ENCODE peak calls at places on chromosomes 7 and 10, in seven cellular contexts. One of them, this sample, is unnamed.

GRCh38 chr10:29820890-29821398 is 186.2 kb upstream of the SVIL start:
- DNase-seq in vagina: no peak
- DNase-seq in tibial nerve: no peak
- DNase-seq in heart left ventricle: no peak
- DNase-seq in thyroid gland: peak; percentile 68
- DNase-seq in endothelial cell of umbilical vein: no peak
- DNase-seq in spleen: no peak
- DNase-seq in this sample: no peak

GRCh38 chr7:1232103-1232466 is 587 bp upstream of the UNCX start:
- DNase-seq in vagina: no peak
- DNase-seq in tibial nerve: no peak
- DNase-seq in heart left ventricle: no peak
- DNase-seq in thyroid gland: no peak
- DNase-seq in endothelial cell of umbilical vein: no peak
- DNase-seq in spleen: no peak
- DNase-seq in this sample: no peak

GRCh38 chr7:84490661-84491060 is 296.1 kb upstream of the SEMA3A start:
- DNase-seq in vagina: no peak
- DNase-seq in tibial nerve: no peak
- DNase-seq in heart left ventricle: no peak
- DNase-seq in thyroid gland: no peak
- DNase-seq in endothelial cell of umbilical vein: no peak
- DNase-seq in spleen: no peak
- DNase-seq in this sample: no peak

GRCh38 chr10:70578371-70578947 is 24.1 kb downstream of the PRF1 start:
- DNase-seq in vagina: no peak
- DNase-seq in tibial nerve: no peak
- DNase-seq in heart left ventricle: no peak
- DNase-seq in thyroid gland: no peak
- DNase-seq in endothelial cell of umbilical vein: no peak
- DNase-seq in spleen: no peak
- DNase-seq in this sample: no peak

GRCh38 chr7:15326044-15326644 is 235.7 kb downstream of the AGMO start:
- DNase-seq in vagina: no peak
- DNase-seq in tibial nerve: no peak
- DNase-seq in heart left ventricle: no peak
- DNase-seq in thyroid gland: no peak
- DNase-seq in endothelial cell of umbilical vein: peak; percentile 72
- DNase-seq in spleen: no peak
- DNase-seq in this sample: no peak

GRCh38 chr10:12337407-12337806 is 11.9 kb upstream of the CAMK1D start:
- DNase-seq in vagina: no peak
- DNase-seq in tibial nerve: no peak
- DNase-seq in heart left ventricle: no peak
- DNase-seq in thyroid gland: no peak
- DNase-seq in endothelial cell of umbilical vein: no peak
- DNase-seq in spleen: no peak
- DNase-seq in this sample: no peak

GRCh38 chr7:75716992-75717626 is 21.6 kb downstream of the HIP1 start:
- DNase-seq in vagina: no peak
- DNase-seq in tibial nerve: no peak
- DNase-seq in heart left ventricle: no peak
- DNase-seq in thyroid gland: no peak
- DNase-seq in endothelial cell of umbilical vein: peak; percentile 70
- DNase-seq in spleen: peak; percentile 11
- DNase-seq in this sample: no peak

GRCh38 chr10:46516660-46517416 is 39.6 kb downstream of the GPRIN2 start:
- DNase-seq in vagina: no peak
- DNase-seq in tibial nerve: no peak
- DNase-seq in heart left ventricle: peak; percentile 33
- DNase-seq in thyroid gland: no peak
- DNase-seq in endothelial cell of umbilical vein: peak; percentile 70
- DNase-seq in spleen: peak; percentile 70
- DNase-seq in this sample: no peak

GRCh38 chr10:77661100-77661499 is 23.5 kb upstream of the KCNMA1 start:
- DNase-seq in vagina: no peak
- DNase-seq in tibial nerve: no peak
- DNase-seq in heart left ventricle: no peak
- DNase-seq in thyroid gland: no peak
- DNase-seq in endothelial cell of umbilical vein: no peak
- DNase-seq in spleen: no peak
- DNase-seq in this sample: no peak

GRCh38 chr10:126839094-126839761 is 66.0 kb upstream of the DOCK1 start:
- DNase-seq in vagina: no peak
- DNase-seq in tibial nerve: no peak
- DNase-seq in heart left ventricle: no peak
- DNase-seq in thyroid gland: peak; percentile 81
- DNase-seq in endothelial cell of umbilical vein: no peak
- DNase-seq in spleen: no peak
- DNase-seq in this sample: peak; percentile 78

GRCh38 chr7:101991860-101992259 is 174.4 kb downstream of the CUX1 start:
- DNase-seq in vagina: no peak
- DNase-seq in tibial nerve: no peak
- DNase-seq in heart left ventricle: no peak
- DNase-seq in thyroid gland: no peak
- DNase-seq in endothelial cell of umbilical vein: no peak
- DNase-seq in spleen: no peak
- DNase-seq in this sample: no peak
- TF ChIP-seq POLR2A in vagina: no peak
- TF ChIP-seq POLR2A in tibial nerve: no peak
- TF ChIP-seq POLR2A in heart left ventricle: no peak
- TF ChIP-seq POLR2A in thyroid gland: no peak
- TF ChIP-seq POLR2A in endothelial cell of umbilical vein: no peak
- TF ChIP-seq POLR2A in spleen: no peak
- TF ChIP-seq POLR2A in this sample: no peak

DNA sequence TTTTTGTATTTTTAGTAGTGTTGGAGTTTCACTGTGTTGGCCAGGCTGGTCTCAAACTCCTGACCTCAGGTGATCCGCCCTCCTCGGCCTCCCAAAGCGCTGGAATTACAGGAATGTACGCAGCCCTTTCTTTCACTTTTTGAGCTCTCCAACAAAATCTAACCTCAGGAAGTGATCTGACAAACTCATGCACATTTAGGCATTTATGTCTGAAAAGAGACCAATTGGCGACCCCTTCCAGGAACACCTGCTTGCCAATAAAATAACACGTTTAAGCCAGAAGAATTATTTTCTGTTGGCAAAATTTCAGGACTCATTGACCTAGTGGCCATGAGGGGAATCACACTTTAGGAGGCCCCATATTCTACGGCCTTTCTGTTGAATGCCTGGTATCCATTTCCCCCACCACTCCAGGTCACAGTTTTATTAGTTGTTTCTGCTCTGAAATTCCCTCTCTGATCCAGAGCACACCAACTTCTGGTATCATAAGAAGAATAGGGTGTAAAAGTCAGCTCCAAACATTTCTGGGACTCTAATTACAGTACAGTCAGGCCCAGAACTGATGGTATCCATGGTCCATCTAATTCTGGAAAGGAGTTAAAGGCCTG is 65.8 kb upstream of the FRMD4A start:
- DNase-seq in vagina: no peak
- DNase-seq in tibial nerve: no peak
- DNase-seq in heart left ventricle: no peak
- DNase-seq in thyroid gland: no peak
- DNase-seq in endothelial cell of umbilical vein: no peak
- DNase-seq in spleen: no peak
- DNase-seq in this sample: no peak
- H3K27ac ChIP-seq in vagina: no peak overlapping the region
- H3K27ac ChIP-seq in tibial nerve: peak overlapping the region; percentile 66
- H3K27ac ChIP-seq in heart left ventricle: no peak overlapping the region
- H3K27ac ChIP-seq in thyroid gland: peak overlapping the region; percentile 27
- H3K27ac ChIP-seq in endothelial cell of umbilical vein: no peak overlapping the region
- H3K27ac ChIP-seq in spleen: peak overlapping the region; percentile 28
- H3K27ac ChIP-seq in this sample: no peak overlapping the region

GRCh38 chr7:99372275-99373085 is 2.0 kb upstream of the ARPC1B start:
- DNase-seq in vagina: no peak
- DNase-seq in tibial nerve: no peak
- DNase-seq in heart left ventricle: no peak
- DNase-seq in thyroid gland: peak; percentile 96
- DNase-seq in endothelial cell of umbilical vein: no peak
- DNase-seq in spleen: peak; percentile 68
- DNase-seq in this sample: no peak

GRCh38 chr7:99371376-99371920 is 3.1 kb upstream of the ARPC1B start:
- DNase-seq in vagina: no peak
- DNase-seq in tibial nerve: no peak
- DNase-seq in heart left ventricle: no peak
- DNase-seq in thyroid gland: no peak
- DNase-seq in endothelial cell of umbilical vein: no peak
- DNase-seq in spleen: peak; percentile 63
- DNase-seq in this sample: no peak

GRCh38 chr7:99375070-99375807 is 709 bp downstream of the ARPC1B start:
- DNase-seq in vagina: no peak
- DNase-seq in tibial nerve: peak; percentile 67
- DNase-seq in heart left ventricle: peak; percentile 92
- DNase-seq in thyroid gland: peak; percentile 85
- DNase-seq in endothelial cell of umbilical vein: peak; percentile 72
- DNase-seq in spleen: peak; percentile 96
- DNase-seq in this sample: peak; percentile 47

GRCh38 chr7:99373086-99374066 is 1.2 kb upstream of the ARPC1B start:
- DNase-seq in vagina: no peak
- DNase-seq in tibial nerve: no peak
- DNase-seq in heart left ventricle: no peak
- DNase-seq in thyroid gland: peak; percentile 17
- DNase-seq in endothelial cell of umbilical vein: no peak
- DNase-seq in spleen: peak; percentile 73
- DNase-seq in this sample: no peak

GRCh38 chr7:99374121-99375064 is at the start of gene ARPC1B:
- DNase-seq in vagina: no peak
- DNase-seq in tibial nerve: peak; percentile 67
- DNase-seq in heart left ventricle: peak; percentile 93
- DNase-seq in thyroid gland: peak; percentile 89
- DNase-seq in endothelial cell of umbilical vein: peak; percentile 60
- DNase-seq in spleen: peak; percentile 98
- DNase-seq in this sample: peak; percentile 49
- TF ChIP-seq POLR2A in vagina: no peak
- TF ChIP-seq POLR2A in tibial nerve: peak; percentile 3
- TF ChIP-seq POLR2A in heart left ventricle: peak; percentile 55
- TF ChIP-seq POLR2A in thyroid gland: no peak
- TF ChIP-seq POLR2A in endothelial cell of umbilical vein: peak; percentile 85
- TF ChIP-seq POLR2A in spleen: peak; percentile 66
- TF ChIP-seq POLR2A in this sample: peak; percentile 61

GRCh38 chr10:133004991-133005390 is 62.6 kb upstream of the CFAP46 start:
- DNase-seq in vagina: no peak
- DNase-seq in tibial nerve: no peak
- DNase-seq in heart left ventricle: no peak
- DNase-seq in thyroid gland: no peak
- DNase-seq in endothelial cell of umbilical vein: no peak
- DNase-seq in spleen: no peak
- DNase-seq in this sample: no peak
- H3K27ac ChIP-seq in vagina: no peak overlapping the region
- H3K27ac ChIP-seq in tibial nerve: no peak overlapping the region
- H3K27ac ChIP-seq in heart left ventricle: no peak overlapping the region
- H3K27ac ChIP-seq in thyroid gland: no peak overlapping the region
- H3K27ac ChIP-seq in endothelial cell of umbilical vein: no peak overlapping the region
- H3K27ac ChIP-seq in spleen: no peak overlapping the region
- H3K27ac ChIP-seq in this sample: no peak overlapping the region

GRCh38 chr10:132446661-132447445 is 49.9 kb downstream of the PWWP2B start:
- DNase-seq in vagina: no peak
- DNase-seq in tibial nerve: no peak
- DNase-seq in heart left ventricle: peak; percentile 75
- DNase-seq in thyroid gland: peak; percentile 79
- DNase-seq in endothelial cell of umbilical vein: no peak
- DNase-seq in spleen: peak; percentile 94
- DNase-seq in this sample: peak; percentile 49
- TF ChIP-seq POLR2A in vagina: no peak
- TF ChIP-seq POLR2A in tibial nerve: no peak
- TF ChIP-seq POLR2A in heart left ventricle: no peak
- TF ChIP-seq POLR2A in thyroid gland: no peak
- TF ChIP-seq POLR2A in endothelial cell of umbilical vein: no peak
- TF ChIP-seq POLR2A in spleen: no peak
- TF ChIP-seq POLR2A in this sample: peak; percentile 52

This sample was measured in prostate gland.